ENCODE peak calls at places on chromosomes 7 and 10, in eight cellular contexts. T is HCT116; M is body of pancreas; A is OCI-LY7; W is pancreas; O is CD4-positive, CD25-positive, alpha-beta regulatory T cell; H is esophagus squamous epithelium; S is astrocyte. R is an unnamed sample.

GRCh38 chr10:71776528-71776927 is 3.2 kb upstream of the VSIR start:
- DNase-seq in T (no peak), M (no peak), A (peak; percentile 30), W (no peak), O (no peak), H (no peak), S (no peak), R (no peak)

GRCh38 chr10:119502214-119502613 is 40.3 kb downstream of the RGS10 start:
- DNase-seq in T (no peak), M (no peak), A (peak; percentile 88), W (no peak), O (peak; percentile 83), H (no peak), S (no peak), R (no peak)

GRCh38 chr7:152136623-152137022 is 111.1 kb downstream of the GALNT11 start:
- DNase-seq in T (no peak), M (no peak), A (no peak), W (no peak), O (no peak), H (no peak), S (peak; percentile 60), R (no peak)

GRCh38 chr10:103479135-103479534 is at the start of gene CALHM3:
- DNase-seq in T (peak; percentile 45), M (no peak), A (no peak), W (no peak), O (no peak), H (no peak), S (no peak), R (no peak)

GRCh38 chr10:130809761-130810515 is 501.6 kb downstream of the TCERG1L start:
- DNase-seq in T (no peak), M (no peak), A (no peak), W (no peak), O (no peak), H (no peak), S (no peak), R (no peak)

GRCh38 chr7:130888017-130888371 is 154.0 kb upstream of the KLF14 start:
- DNase-seq in T (no peak), M (no peak), A (no peak), W (no peak), O (no peak), H (no peak), S (no peak), R (no peak)

GRCh38 chr7:91157579-91158320 is 106.5 kb upstream of the FZD1 start:
- DNase-seq in T (no peak), M (no peak), A (no peak), W (no peak), O (no peak), H (no peak), S (no peak), R (no peak)

GRCh38 chr10:51074238-51075028 is at the start of gene PRKG1:
- DNase-seq in T (no peak), M (peak; percentile 75), A (no peak), W (peak; percentile 62), O (no peak), H (no peak), S (peak; percentile 50), R (no peak)

GRCh38 chr10:17527530-17528146 is 73.2 kb upstream of the ST8SIA6 start:
- DNase-seq in T (no peak), M (no peak), A (no peak), W (no peak), O (no peak), H (no peak), S (peak; percentile 92), R (peak; percentile 44)

GRCh38 chr7:102393467-102393866 is 2.7 kb upstream of the PRKRIP1 start:
- DNase-seq in T (no peak), M (no peak), A (no peak), W (no peak), O (no peak), H (no peak), S (peak; percentile 59), R (no peak)

GRCh38 chr10:57979986-57980385 is 287.7 kb downstream of the IPMK start:
- DNase-seq in T (no peak), M (no peak), A (no peak), W (no peak), O (no peak), H (no peak), S (peak; percentile 39), R (no peak)

GRCh38 chr10:99484626-99485581 is 47.8 kb upstream of the NKX2-3 start:
- DNase-seq in T (no peak), M (no peak), A (no peak), W (no peak), O (no peak), H (no peak), S (no peak), R (no peak)

GRCh38 chr7:19713676-19714075 is 4.8 kb upstream of the POLR1F start:
- DNase-seq in T (peak; percentile 51), M (peak; percentile 40), A (peak; percentile 61), W (no peak), O (peak; percentile 53), H (no peak), S (peak; percentile 25), R (no peak)

GRCh38 chr7:80288175-80289122 is 153.8 kb downstream of the GNAI1 start:
- DNase-seq in T (no peak), M (no peak), A (no peak), W (no peak), O (no peak), H (no peak), S (peak; percentile 92), R (no peak)

GRCh38 chr10:42707229-42707628 is 68.9 kb upstream of the ZNF33B start:
- DNase-seq in T (no peak), M (no peak), A (no peak), W (no peak), O (no peak), H (no peak), S (no peak), R (no peak)

GRCh38 chr7:151694828-151695580 is 175.3 kb upstream of the RHEB start:
- DNase-seq in T (no peak), M (no peak), A (no peak), W (peak; percentile 32), O (no peak), H (no peak), S (no peak), R (no peak)

GRCh38 chr7:87543623-87544022 is 57.1 kb downstream of the ABCB1 start:
- DNase-seq in T (no peak), M (no peak), A (no peak), W (no peak), O (no peak), H (no peak), S (peak; percentile 4), R (no peak)

GRCh38 chr10:119670717-119671116 is 19.5 kb downstream of the BAG3 start:
- DNase-seq in T (no peak), M (no peak), A (no peak), W (no peak), O (no peak), H (no peak), S (no peak), R (no peak)

GRCh38 chr10:13613519-13613918 is 26.8 kb downstream of the PRPF18 start:
- DNase-seq in T (no peak), M (no peak), A (no peak), W (no peak), O (no peak), H (no peak), S (peak; percentile 37), R (no peak)

GRCh38 chr10:21406595-21407218 is 118.8 kb downstream of the SKIDA1 start:
- DNase-seq in T (no peak), M (no peak), A (no peak), W (no peak), O (peak; percentile 17), H (no peak), S (peak; percentile 80), R (no peak)

GRCh38 chr7:146115665-146116451 is 743 bp upstream of the CNTNAP2 start:
- DNase-seq in T (no peak), M (peak; percentile 43), A (peak; percentile 14), W (peak; percentile 11), O (no peak), H (no peak), S (peak; percentile 32), R (no peak)

GRCh38 chr10:99555371-99556224 is 22.9 kb downstream of the NKX2-3 start:
- DNase-seq in T (no peak), M (no peak), A (no peak), W (no peak), O (no peak), H (no peak), S (no peak), R (no peak)

GRCh38 chr7:140546947-140547346 is 67.6 kb upstream of the MKRN1 start:
- DNase-seq in T (no peak), M (no peak), A (no peak), W (no peak), O (no peak), H (no peak), S (no peak), R (no peak)

GRCh38 chr7:106895246-106895864 is 30.3 kb downstream of the PIK3CG start:
- DNase-seq in T (no peak), M (no peak), A (peak; percentile 93), W (no peak), O (no peak), H (no peak), S (no peak), R (no peak)

GRCh38 chr7:109246330-109247077 is 676.8 kb downstream of the DNAJB9 start:
- DNase-seq in T (peak; percentile 18), M (no peak), A (no peak), W (no peak), O (no peak), H (no peak), S (peak; percentile 38), R (peak; percentile 48)

GRCh38 chr10:132205650-132206376 is 19.1 kb downstream of the DPYSL4 start:
- DNase-seq in T (no peak), M (no peak), A (no peak), W (no peak), O (no peak), H (no peak), S (no peak), R (no peak)

GRCh38 chr7:45075871-45076796 is 12.6 kb downstream of the NACAD start:
- DNase-seq in T (no peak), M (no peak), A (no peak), W (no peak), O (no peak), H (no peak), S (no peak), R (no peak)
- H3K27ac ChIP-seq in T (no peak overlapping the region), M (no peak overlapping the region), A (no peak overlapping the region), W (no peak overlapping the region), O (no peak overlapping the region), H (no peak overlapping the region), S (no peak overlapping the region), R (no peak overlapping the region)

GRCh38 chr10:77899690-77900089 is 26.9 kb downstream of the DLG5 start:
- DNase-seq in T (no peak), M (no peak), A (no peak), W (no peak), O (no peak), H (no peak), S (no peak), R (no peak)
- H3K27ac ChIP-seq in T (peak overlapping the region; percentile 87), M (no peak overlapping the region), A (no peak overlapping the region), W (no peak overlapping the region), O (no peak overlapping the region), H (peak overlapping the region; percentile 84), S (no peak overlapping the region), R (peak overlapping the region; percentile 93)

GRCh38 chr7:30252885-30253795 is 31.3 kb upstream of the ZNRF2 start:
- DNase-seq in T (no peak), M (peak; percentile 66), A (no peak), W (peak; percentile 62), O (no peak), H (no peak), S (peak; percentile 37), R (no peak)
- H3K27ac ChIP-seq in T (no peak overlapping the region), M (peak overlapping the region; percentile 41), A (no peak overlapping the region), W (peak overlapping the region; percentile 63), O (no peak overlapping the region), H (no peak overlapping the region), S (no peak overlapping the region), R (peak overlapping the region; percentile 4)

GRCh38 chr10:98058311-98058710 is 27.9 kb upstream of the CRTAC1 start:
- DNase-seq in T (no peak), M (no peak), A (no peak), W (no peak), O (no peak), H (no peak), S (no peak), R (no peak)
- H3K27ac ChIP-seq in T (no peak overlapping the region), M (no peak overlapping the region), A (no peak overlapping the region), W (no peak overlapping the region), O (no peak overlapping the region), H (no peak overlapping the region), S (no peak overlapping the region), R (no peak overlapping the region)